ENCODE peak calls at places on chromosomes 5 and 9, in seven cellular contexts. N is naive thymus-derived CD8-positive, alpha-beta T cell; P is activated CD4-positive, alpha-beta T cell treated with anti-CD3 and anti-CD28 coated beads for 48 hours; M is GM23248; A is Daoy; L is aorta; K is activated T-helper 1 cell treated with Interleukin-2 at 50 U/mL for 16 hours. T is an unnamed sample.

GRCh38 chr9:70553718-70554673 is 139.5 kb upstream of the KLF9 start:
- DNase-seq in M (peak; percentile 83), L (peak; percentile 56), N (no peak), A (peak; percentile 85), P (no peak), K (no peak), T (peak; percentile 19)

GRCh38 chr9:37943329-37944265 is 39.7 kb upstream of the SLC25A51 start:
- DNase-seq in K (no peak), M (peak; percentile 93), A (peak; percentile 93), P (no peak), L (peak; percentile 79), N (no peak), T (peak; percentile 37)

GRCh38 chr9:136946893-136947891 is 2.1 kb downstream of the C8G start:
- DNase-seq in N (no peak), K (no peak), M (no peak), L (peak; percentile 49), A (no peak), P (no peak), T (peak; percentile 32)

GRCh38 chr5:125137535-125137934 is 391.1 kb upstream of the ZNF608 start:
- DNase-seq in K (no peak), M (no peak), N (no peak), A (peak; percentile 49), L (no peak), P (no peak), T (no peak)

GRCh38 chr5:96391921-96392320 is 41.1 kb downstream of the PCSK1 start:
- DNase-seq in N (no peak), M (no peak), K (no peak), L (no peak), A (no peak), P (no peak), T (no peak)

GRCh38 chr9:126698251-126698650 is 84.5 kb downstream of the LMX1B start:
- DNase-seq in L (peak; percentile 31), P (no peak), A (peak; percentile 2), M (no peak), K (no peak), N (no peak), T (no peak)

GRCh38 chr9:86655147-86655546 is 292.2 kb downstream of the GAS1 start:
- DNase-seq in A (no peak), N (no peak), K (no peak), L (no peak), M (peak; percentile 51), P (no peak), T (no peak)

GRCh38 chr5:5544094-5544663 is 121.7 kb downstream of the ICE1 start:
- DNase-seq in N (no peak), L (no peak), A (no peak), P (no peak), K (no peak), M (no peak), T (no peak)

GRCh38 chr9:38081356-38082108 is 12.5 kb upstream of the SHB start:
- DNase-seq in M (no peak), P (no peak), N (no peak), L (no peak), A (peak; percentile 68), K (no peak), T (no peak)

GRCh38 chr9:114028646-114029045 is 49.5 kb downstream of the AMBP start:
- DNase-seq in P (no peak), M (no peak), A (no peak), N (no peak), L (no peak), K (no peak), T (no peak)

GRCh38 chr5:115366223-115366622 is 69.8 kb upstream of the CCDC112 start:
- DNase-seq in K (no peak), L (no peak), N (no peak), M (peak; percentile 93), A (peak; percentile 90), P (no peak), T (peak; percentile 59)

GRCh38 chr5:99045864-99046263 is 117.1 kb upstream of the CHD1 start:
- DNase-seq in A (no peak), K (no peak), P (no peak), L (no peak), N (no peak), M (no peak), T (no peak)

GRCh38 chr9:79911724-79912123 is 340.0 kb downstream of the TLE4 start:
- DNase-seq in M (no peak), N (no peak), P (no peak), L (peak; percentile 37), A (no peak), K (no peak), T (no peak)

GRCh38 chr5:53831496-53831895 is 271.1 kb downstream of the NDUFS4 start:
- DNase-seq in M (no peak), K (no peak), P (no peak), L (no peak), A (no peak), N (no peak), T (no peak)

GRCh38 chr5:121850272-121850671 is 1.4 kb upstream of the FTMT start:
- DNase-seq in K (no peak), P (no peak), N (no peak), M (no peak), L (no peak), A (no peak), T (no peak)

GRCh38 chr9:68446836-68447235 is 90.4 kb downstream of the PGM5 start:
- DNase-seq in A (no peak), L (peak; percentile 68), N (no peak), M (no peak), K (no peak), P (no peak), T (peak; percentile 22)

GRCh38 chr5:125654392-125654791 is 768.8 kb upstream of the GRAMD2B start:
- DNase-seq in A (no peak), P (no peak), N (no peak), L (no peak), M (no peak), K (no peak), T (no peak)

GRCh38 chr5:56415356-56415765 is 182.2 kb upstream of the ANKRD55 start:
- DNase-seq in N (no peak), P (no peak), L (peak; percentile 88), M (peak; percentile 53), A (peak; percentile 5), K (no peak), T (peak; percentile 59)

GRCh38 chr9:18347381-18348084 is 126.4 kb upstream of the ADAMTSL1 start:
- DNase-seq in N (no peak), L (no peak), A (no peak), P (no peak), M (peak; percentile 18), K (no peak), T (no peak)

GRCh38 chr5:15807861-15808260 is 307.9 kb downstream of the FBXL7 start:
- DNase-seq in P (no peak), M (peak; percentile 72), A (peak; percentile 69), K (no peak), L (peak; percentile 49), N (no peak), T (peak; percentile 21)

GRCh38 chr9:132505961-132506691 is 76.3 kb upstream of the BARHL1 start:
- DNase-seq in P (no peak), A (peak; percentile 34), L (no peak), N (no peak), M (no peak), K (no peak), T (no peak)

GRCh38 chr5:85334-85995 is 6.5 kb upstream of the PLEKHG4B start:
- DNase-seq in M (no peak), N (no peak), K (no peak), A (no peak), L (no peak), P (no peak), T (no peak)

GRCh38 chr5:57383093-57383861 is 99.3 kb downstream of the ACTBL2 start:
- DNase-seq in A (peak; percentile 95), N (no peak), M (peak; percentile 90), L (peak; percentile 59), P (peak; percentile 72), K (no peak), T (no peak)

GRCh38 chr5:58341485-58341884 is 118.4 kb downstream of the PLK2 start:
- DNase-seq in L (no peak), A (no peak), M (no peak), N (no peak), P (no peak), K (no peak), T (no peak)

GRCh38 chr9:83304686-83305085 is 233.5 kb downstream of the FRMD3 start:
- DNase-seq in K (no peak), N (no peak), M (peak; percentile 89), L (peak; percentile 87), A (peak; percentile 78), P (no peak), T (peak; percentile 80)

GRCh38 chr9:133274236-133275104 is 531 bp downstream of the ABO start:
- DNase-seq in A (no peak), M (no peak), P (no peak), N (no peak), K (no peak), L (no peak), T (no peak)

GRCh38 chr5:1564182-1564748 is 40.5 kb upstream of the LPCAT1 start:
- DNase-seq in M (peak; percentile 83), K (no peak), A (peak; percentile 89), N (no peak), L (peak; percentile 88), P (no peak), T (no peak)

GRCh38 chr5:134267366-134268018 is 41.6 kb upstream of the PPP2CA start:
- DNase-seq in P (no peak), M (peak; percentile 70), N (no peak), A (no peak), L (no peak), K (no peak), T (no peak)

GRCh38 chr5:140011297-140011802 is 31.7 kb downstream of the NRG2 start:
- DNase-seq in P (no peak), A (peak; percentile 32), N (no peak), K (no peak), L (no peak), M (peak; percentile 34), T (peak; percentile 92)

GRCh38 chr5:43769576-43770352 is 166.8 kb downstream of the NNT start:
- DNase-seq in L (peak; percentile 42), A (no peak), P (no peak), N (no peak), K (no peak), M (peak; percentile 94), T (no peak)

GRCh38 chr9:98345011-98345410 is 89.6 kb upstream of the TBC1D2 start:
- DNase-seq in N (no peak), M (no peak), P (no peak), A (no peak), L (no peak), K (no peak), T (no peak)

GRCh38 chr5:77852068-77852513 is 76.0 kb upstream of the TBCA start:
- DNase-seq in L (no peak), P (no peak), N (no peak), M (no peak), A (no peak), K (no peak), T (no peak)